ENCODE peak calls at places on chromosomes 1 and 21, in nine cellular contexts. One of them, this sample, is unnamed.

GRCh38 chr1:61043010-61043820 is 39.1 kb upstream of the NFIA start:
- DNase-seq in right cardiac atrium: peak; percentile 97
- DNase-seq in endodermal cell: peak; percentile 98
- DNase-seq in sigmoid colon: peak; percentile 94
- DNase-seq in cardiac muscle cell: peak; percentile 80
- DNase-seq in aorta: peak; percentile 95
- DNase-seq in CD8-positive, alpha-beta memory T cell: peak; percentile 87
- DNase-seq in naive thymus-derived CD4-positive, alpha-beta T cell: peak; percentile 78
- DNase-seq in IMR-90: peak; percentile 48
- DNase-seq in this sample: peak; percentile 69

GRCh38 chr1:46556822-46557221 is 5.4 kb upstream of the KNCN start:
- DNase-seq in right cardiac atrium: no peak
- DNase-seq in endodermal cell: no peak
- DNase-seq in sigmoid colon: no peak
- DNase-seq in cardiac muscle cell: no peak
- DNase-seq in aorta: no peak
- DNase-seq in CD8-positive, alpha-beta memory T cell: no peak
- DNase-seq in naive thymus-derived CD4-positive, alpha-beta T cell: no peak
- DNase-seq in IMR-90: peak; percentile 56
- DNase-seq in this sample: no peak

GRCh38 chr1:97433520-97434175 is 487.2 kb downstream of the DPYD start:
- DNase-seq in right cardiac atrium: no peak
- DNase-seq in endodermal cell: no peak
- DNase-seq in sigmoid colon: no peak
- DNase-seq in cardiac muscle cell: no peak
- DNase-seq in aorta: no peak
- DNase-seq in CD8-positive, alpha-beta memory T cell: no peak
- DNase-seq in naive thymus-derived CD4-positive, alpha-beta T cell: no peak
- DNase-seq in IMR-90: peak; percentile 93
- DNase-seq in this sample: no peak

GRCh38 chr1:75937034-75937433 is 4.8 kb upstream of the ASB17 start:
- DNase-seq in right cardiac atrium: no peak
- DNase-seq in endodermal cell: no peak
- DNase-seq in sigmoid colon: no peak
- DNase-seq in cardiac muscle cell: no peak
- DNase-seq in aorta: no peak
- DNase-seq in CD8-positive, alpha-beta memory T cell: no peak
- DNase-seq in naive thymus-derived CD4-positive, alpha-beta T cell: no peak
- DNase-seq in IMR-90: peak; percentile 73
- DNase-seq in this sample: no peak

GRCh38 chr1:87833158-87833557 is 504.5 kb downstream of the LMO4 start:
- DNase-seq in right cardiac atrium: peak; percentile 37
- DNase-seq in endodermal cell: no peak
- DNase-seq in sigmoid colon: no peak
- DNase-seq in cardiac muscle cell: no peak
- DNase-seq in aorta: no peak
- DNase-seq in CD8-positive, alpha-beta memory T cell: no peak
- DNase-seq in naive thymus-derived CD4-positive, alpha-beta T cell: no peak
- DNase-seq in IMR-90: peak; percentile 91
- DNase-seq in this sample: no peak

GRCh38 chr1:93328809-93329477 is 16.8 kb upstream of the DR1 start:
- DNase-seq in right cardiac atrium: no peak
- DNase-seq in endodermal cell: no peak
- DNase-seq in sigmoid colon: no peak
- DNase-seq in cardiac muscle cell: no peak
- DNase-seq in aorta: no peak
- DNase-seq in CD8-positive, alpha-beta memory T cell: no peak
- DNase-seq in naive thymus-derived CD4-positive, alpha-beta T cell: no peak
- DNase-seq in IMR-90: peak; percentile 83
- DNase-seq in this sample: no peak

GRCh38 chr1:182789138-182790076 is at the start of gene NPL:
- DNase-seq in right cardiac atrium: peak; percentile 95
- DNase-seq in endodermal cell: peak; percentile 89
- DNase-seq in sigmoid colon: peak; percentile 90
- DNase-seq in cardiac muscle cell: peak; percentile 83
- DNase-seq in aorta: peak; percentile 92
- DNase-seq in CD8-positive, alpha-beta memory T cell: peak; percentile 88
- DNase-seq in naive thymus-derived CD4-positive, alpha-beta T cell: peak; percentile 87
- DNase-seq in IMR-90: peak; percentile 50
- DNase-seq in this sample: peak; percentile 80

GRCh38 chr1:17188889-17189631 is 15.9 kb upstream of the PADI1 start:
- DNase-seq in right cardiac atrium: no peak
- DNase-seq in endodermal cell: peak; percentile 6
- DNase-seq in sigmoid colon: peak; percentile 34
- DNase-seq in cardiac muscle cell: no peak
- DNase-seq in aorta: no peak
- DNase-seq in CD8-positive, alpha-beta memory T cell: no peak
- DNase-seq in naive thymus-derived CD4-positive, alpha-beta T cell: no peak
- DNase-seq in IMR-90: no peak
- DNase-seq in this sample: no peak

GRCh38 chr1:51192213-51192843 is 43.7 kb upstream of the RNF11 start:
- DNase-seq in right cardiac atrium: peak; percentile 85
- DNase-seq in endodermal cell: peak; percentile 83
- DNase-seq in sigmoid colon: peak; percentile 80
- DNase-seq in cardiac muscle cell: peak; percentile 85
- DNase-seq in aorta: peak; percentile 74
- DNase-seq in CD8-positive, alpha-beta memory T cell: peak; percentile 55
- DNase-seq in naive thymus-derived CD4-positive, alpha-beta T cell: peak; percentile 24
- DNase-seq in IMR-90: peak; percentile 80
- DNase-seq in this sample: peak; percentile 4

GRCh38 chr1:107804134-107804533 is 160.8 kb downstream of the VAV3 start:
- DNase-seq in right cardiac atrium: no peak
- DNase-seq in endodermal cell: no peak
- DNase-seq in sigmoid colon: no peak
- DNase-seq in cardiac muscle cell: no peak
- DNase-seq in aorta: no peak
- DNase-seq in CD8-positive, alpha-beta memory T cell: no peak
- DNase-seq in naive thymus-derived CD4-positive, alpha-beta T cell: peak; percentile 59
- DNase-seq in IMR-90: no peak
- DNase-seq in this sample: no peak

GRCh38 chr1:5733596-5733995 is 258.6 kb downstream of the NPHP4 start:
- DNase-seq in right cardiac atrium: no peak
- DNase-seq in endodermal cell: no peak
- DNase-seq in sigmoid colon: peak; percentile 29
- DNase-seq in cardiac muscle cell: no peak
- DNase-seq in aorta: no peak
- DNase-seq in CD8-positive, alpha-beta memory T cell: peak; percentile 22
- DNase-seq in naive thymus-derived CD4-positive, alpha-beta T cell: no peak
- DNase-seq in IMR-90: no peak
- DNase-seq in this sample: no peak

GRCh38 chr21:32334980-32335471 is 36.4 kb downstream of the MRAP start:
- DNase-seq in right cardiac atrium: no peak
- DNase-seq in endodermal cell: peak; percentile 68
- DNase-seq in sigmoid colon: no peak
- DNase-seq in cardiac muscle cell: no peak
- DNase-seq in aorta: no peak
- DNase-seq in CD8-positive, alpha-beta memory T cell: no peak
- DNase-seq in naive thymus-derived CD4-positive, alpha-beta T cell: no peak
- DNase-seq in IMR-90: no peak
- DNase-seq in this sample: no peak

GRCh38 chr1:240413732-240414131 is 198.2 kb downstream of the GREM2 start:
- DNase-seq in right cardiac atrium: no peak
- DNase-seq in endodermal cell: no peak
- DNase-seq in sigmoid colon: no peak
- DNase-seq in cardiac muscle cell: no peak
- DNase-seq in aorta: no peak
- DNase-seq in CD8-positive, alpha-beta memory T cell: no peak
- DNase-seq in naive thymus-derived CD4-positive, alpha-beta T cell: no peak
- DNase-seq in IMR-90: no peak
- DNase-seq in this sample: no peak

GRCh38 chr1:41152622-41153044 is 89.5 kb downstream of the SCMH1 start:
- DNase-seq in right cardiac atrium: no peak
- DNase-seq in endodermal cell: no peak
- DNase-seq in sigmoid colon: peak; percentile 65
- DNase-seq in cardiac muscle cell: no peak
- DNase-seq in aorta: peak; percentile 51
- DNase-seq in CD8-positive, alpha-beta memory T cell: no peak
- DNase-seq in naive thymus-derived CD4-positive, alpha-beta T cell: no peak
- DNase-seq in IMR-90: peak; percentile 92
- DNase-seq in this sample: no peak

GRCh38 chr1:147772540-147772939 is 12.1 kb upstream of the GJA5 start:
- DNase-seq in right cardiac atrium: no peak
- DNase-seq in endodermal cell: no peak
- DNase-seq in sigmoid colon: no peak
- DNase-seq in cardiac muscle cell: no peak
- DNase-seq in aorta: no peak
- DNase-seq in CD8-positive, alpha-beta memory T cell: no peak
- DNase-seq in naive thymus-derived CD4-positive, alpha-beta T cell: no peak
- DNase-seq in IMR-90: no peak
- DNase-seq in this sample: no peak

GRCh38 chr1:167442142-167442848 is 76.0 kb downstream of the CD247 start:
- DNase-seq in right cardiac atrium: peak; percentile 96
- DNase-seq in endodermal cell: peak; percentile 97
- DNase-seq in sigmoid colon: peak; percentile 87
- DNase-seq in cardiac muscle cell: peak; percentile 92
- DNase-seq in aorta: peak; percentile 89
- DNase-seq in CD8-positive, alpha-beta memory T cell: peak; percentile 83
- DNase-seq in naive thymus-derived CD4-positive, alpha-beta T cell: peak; percentile 87
- DNase-seq in IMR-90: peak; percentile 55
- DNase-seq in this sample: peak; percentile 76

GRCh38 chr1:208040714-208041393 is 129.9 kb upstream of the CD34 start:
- DNase-seq in right cardiac atrium: no peak
- DNase-seq in endodermal cell: peak; percentile 72
- DNase-seq in sigmoid colon: no peak
- DNase-seq in cardiac muscle cell: no peak
- DNase-seq in aorta: no peak
- DNase-seq in CD8-positive, alpha-beta memory T cell: no peak
- DNase-seq in naive thymus-derived CD4-positive, alpha-beta T cell: no peak
- DNase-seq in IMR-90: no peak
- DNase-seq in this sample: no peak

GRCh38 chr1:86375688-86376087 is 20.4 kb downstream of the ODF2L start:
- DNase-seq in right cardiac atrium: no peak
- DNase-seq in endodermal cell: no peak
- DNase-seq in sigmoid colon: no peak
- DNase-seq in cardiac muscle cell: no peak
- DNase-seq in aorta: no peak
- DNase-seq in CD8-positive, alpha-beta memory T cell: no peak
- DNase-seq in naive thymus-derived CD4-positive, alpha-beta T cell: no peak
- DNase-seq in IMR-90: no peak
- DNase-seq in this sample: no peak

GRCh38 chr1:245788269-245788668 is 633.5 kb downstream of the KIF26B start:
- DNase-seq in right cardiac atrium: no peak
- DNase-seq in endodermal cell: no peak
- DNase-seq in sigmoid colon: no peak
- DNase-seq in cardiac muscle cell: no peak
- DNase-seq in aorta: no peak
- DNase-seq in CD8-positive, alpha-beta memory T cell: no peak
- DNase-seq in naive thymus-derived CD4-positive, alpha-beta T cell: no peak
- DNase-seq in IMR-90: peak; percentile 98
- DNase-seq in this sample: no peak

GRCh38 chr1:51548986-51549619 is 30.0 kb upstream of the EPS15 start:
- DNase-seq in right cardiac atrium: no peak
- DNase-seq in endodermal cell: no peak
- DNase-seq in sigmoid colon: no peak
- DNase-seq in cardiac muscle cell: no peak
- DNase-seq in aorta: no peak
- DNase-seq in CD8-positive, alpha-beta memory T cell: no peak
- DNase-seq in naive thymus-derived CD4-positive, alpha-beta T cell: no peak
- DNase-seq in IMR-90: no peak
- DNase-seq in this sample: no peak

DNA sequence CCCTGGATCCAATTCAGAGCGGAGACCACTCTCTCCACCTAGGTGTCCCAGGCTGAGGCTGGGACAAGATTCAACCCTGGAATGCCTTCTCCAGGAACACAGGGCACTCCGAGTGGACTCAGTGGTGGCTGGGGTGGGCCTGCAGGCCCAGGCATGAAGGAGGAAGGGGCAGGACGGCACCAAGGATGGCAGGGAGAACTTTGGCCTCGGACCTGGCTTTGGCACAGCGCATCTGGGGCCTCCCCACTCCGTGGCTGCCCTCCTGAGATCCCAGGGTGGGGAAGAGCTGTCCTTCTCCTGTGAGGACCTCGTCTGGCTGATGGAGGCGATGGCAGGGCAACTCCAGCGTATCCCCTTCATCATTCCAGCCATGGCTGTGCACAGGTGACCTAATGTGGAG is 35.6 kb downstream of the DHCR24 start:
- DNase-seq in right cardiac atrium: no peak
- DNase-seq in endodermal cell: peak; percentile 40
- DNase-seq in sigmoid colon: no peak
- DNase-seq in cardiac muscle cell: no peak
- DNase-seq in aorta: no peak
- DNase-seq in CD8-positive, alpha-beta memory T cell: no peak
- DNase-seq in naive thymus-derived CD4-positive, alpha-beta T cell: no peak
- DNase-seq in IMR-90: no peak
- DNase-seq in this sample: no peak
- H3K27ac ChIP-seq in right cardiac atrium: no peak overlapping the region
- H3K27ac ChIP-seq in endodermal cell: no peak overlapping the region
- H3K27ac ChIP-seq in sigmoid colon: no peak overlapping the region
- H3K27ac ChIP-seq in cardiac muscle cell: no peak overlapping the region
- H3K27ac ChIP-seq in aorta: no peak overlapping the region
- H3K27ac ChIP-seq in CD8-positive, alpha-beta memory T cell: no peak overlapping the region
- H3K27ac ChIP-seq in naive thymus-derived CD4-positive, alpha-beta T cell: no peak overlapping the region
- H3K27ac ChIP-seq in IMR-90: peak overlapping the region; percentile 75
- H3K27ac ChIP-seq in this sample: no peak overlapping the region

GRCh38 chr1:54312874-54313316 is 93.3 kb downstream of the SSBP3 start:
- DNase-seq in right cardiac atrium: peak; percentile 82
- DNase-seq in endodermal cell: peak; percentile 67
- DNase-seq in sigmoid colon: peak; percentile 91
- DNase-seq in cardiac muscle cell: no peak
- DNase-seq in aorta: peak; percentile 71
- DNase-seq in CD8-positive, alpha-beta memory T cell: no peak
- DNase-seq in naive thymus-derived CD4-positive, alpha-beta T cell: no peak
- DNase-seq in IMR-90: peak; percentile 77
- DNase-seq in this sample: no peak
- H3K4me1 ChIP-seq in right cardiac atrium: peaks cover 8% of the 10 kb centered on the region
- H3K4me1 ChIP-seq in endodermal cell: peaks cover 47% of the 10 kb centered on the region
- H3K4me1 ChIP-seq in sigmoid colon: no peaks in the 10 kb centered on the region
- H3K4me1 ChIP-seq in cardiac muscle cell: peaks cover 42% of the 10 kb centered on the region
- H3K4me1 ChIP-seq in aorta: no peaks in the 10 kb centered on the region
- H3K4me1 ChIP-seq in CD8-positive, alpha-beta memory T cell: peaks cover 50% of the 10 kb centered on the region
- H3K4me1 ChIP-seq in naive thymus-derived CD4-positive, alpha-beta T cell: peaks cover 4% of the 10 kb centered on the region
- H3K4me1 ChIP-seq in IMR-90: peaks cover 20% of the 10 kb centered on the region
- H3K4me1 ChIP-seq in this sample: peaks cover 20% of the 10 kb centered on the region

DNA sequence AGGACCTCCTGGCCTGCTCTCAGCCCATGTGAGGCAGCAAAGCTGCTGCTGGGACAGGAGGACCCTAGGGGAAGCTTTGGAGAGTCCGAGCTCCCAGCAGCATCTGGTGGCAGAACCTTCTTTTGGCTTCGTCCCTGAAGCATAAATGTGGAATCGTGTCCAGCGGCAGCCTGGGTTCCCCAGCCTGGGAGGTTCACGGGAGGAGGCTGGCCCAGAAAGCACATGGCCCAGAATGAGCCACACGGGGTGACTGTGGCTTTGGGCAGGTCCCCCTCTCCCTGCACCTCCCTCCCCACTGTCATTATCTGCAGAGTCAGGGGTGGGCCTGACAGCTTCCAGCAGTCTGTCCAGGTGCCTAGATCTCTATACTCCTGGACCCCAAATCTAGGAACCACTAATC is 318.1 kb upstream of the VAMP3 start:
- DNase-seq in right cardiac atrium: no peak
- DNase-seq in endodermal cell: no peak
- DNase-seq in sigmoid colon: no peak
- DNase-seq in cardiac muscle cell: no peak
- DNase-seq in aorta: no peak
- DNase-seq in CD8-positive, alpha-beta memory T cell: no peak
- DNase-seq in naive thymus-derived CD4-positive, alpha-beta T cell: no peak
- DNase-seq in IMR-90: no peak
- DNase-seq in this sample: no peak
- H3K27me3 ChIP-seq in right cardiac atrium: no peaks in the 10 kb centered on the region
- H3K27me3 ChIP-seq in endodermal cell: no peaks in the 10 kb centered on the region
- H3K27me3 ChIP-seq in sigmoid colon: no peaks in the 10 kb centered on the region
- H3K27me3 ChIP-seq in cardiac muscle cell: no peaks in the 10 kb centered on the region
- H3K27me3 ChIP-seq in aorta: no peaks in the 10 kb centered on the region
- H3K27me3 ChIP-seq in CD8-positive, alpha-beta memory T cell: no peaks in the 10 kb centered on the region
- H3K27me3 ChIP-seq in naive thymus-derived CD4-positive, alpha-beta T cell: no peaks in the 10 kb centered on the region
- H3K27me3 ChIP-seq in IMR-90: no peaks in the 10 kb centered on the region
- H3K27me3 ChIP-seq in this sample: no peaks in the 10 kb centered on the region

GRCh38 chr1:213987422-213987875 is 324 bp upstream of the PROX1 start:
- DNase-seq in right cardiac atrium: peak; percentile 85
- DNase-seq in endodermal cell: no peak
- DNase-seq in sigmoid colon: peak; percentile 77
- DNase-seq in cardiac muscle cell: peak; percentile 91
- DNase-seq in aorta: no peak
- DNase-seq in CD8-positive, alpha-beta memory T cell: no peak
- DNase-seq in naive thymus-derived CD4-positive, alpha-beta T cell: no peak
- DNase-seq in IMR-90: no peak
- DNase-seq in this sample: no peak
- H3K27ac ChIP-seq in right cardiac atrium: peak overlapping the region; percentile 74
- H3K27ac ChIP-seq in endodermal cell: peak overlapping the region; percentile 84
- H3K27ac ChIP-seq in sigmoid colon: peak overlapping the region; percentile 92
- H3K27ac ChIP-seq in cardiac muscle cell: peak overlapping the region; percentile 84
- H3K27ac ChIP-seq in aorta: no peak overlapping the region
- H3K27ac ChIP-seq in CD8-positive, alpha-beta memory T cell: no peak overlapping the region
- H3K27ac ChIP-seq in naive thymus-derived CD4-positive, alpha-beta T cell: no peak overlapping the region
- H3K27ac ChIP-seq in IMR-90: no peak overlapping the region
- H3K27ac ChIP-seq in this sample: no peak overlapping the region

This sample was measured in effector memory CD4-positive, alpha-beta T cell.